ENCODE peak calls at places on chromosome 3, in nine cellular contexts. L is activated naive CD8-positive, alpha-beta T cell treated with anti-CD3 and anti-CD28 coated beads for 36 hours; Y is cerebellar cortex; C is left colon; W is stimulated activated CD4-positive, alpha-beta T cell treated with anti-CD3 and anti-CD28 coated beads, Interleukin-1b, Interleukin-23, amount 100 ng/mL, for 48 hours; J is left ventricle myocardium inferior; A is AG08396; B is naive thymus-derived CD4-positive, alpha-beta T cell; N is cardiac muscle cell. E is an unnamed sample.
A peak's percentile ranks its signal among the peaks of the same experiment; 100 is the strongest.

GRCh38 chr3:38473229-38473628 is 19.5 kb downstream of the ACVR2B start:
- DNase-seq in L (no peak), Y (no peak), C (no peak), W (no peak), J (no peak), A (no peak), B (no peak), N (no peak), E (no peak)

GRCh38 chr3:151093905-151094304 is 8.4 kb downstream of the MED12L start:
- DNase-seq in L (no peak), Y (no peak), C (no peak), W (no peak), J (no peak), A (no peak), B (no peak), N (no peak), E (peak; percentile 13)

GRCh38 chr3:37144806-37145205 is 29.6 kb downstream of the LRRFIP2 start:
- DNase-seq in L (no peak), Y (no peak), C (no peak), W (no peak), J (no peak), A (no peak), B (no peak), N (no peak), E (no peak)

GRCh38 chr3:197736010-197736490 is 654 bp downstream of the RUBCN start:
- DNase-seq in L (peak; percentile 53), Y (no peak), C (peak; percentile 34), W (peak; percentile 59), J (no peak), A (peak; percentile 51), B (peak; percentile 32), N (no peak), E (peak; percentile 45)

GRCh38 chr3:123110953-123111615 is 44.3 kb downstream of the PDIA5 start:
- DNase-seq in L (no peak), Y (peak; percentile 55), C (no peak), W (no peak), J (no peak), A (no peak), B (no peak), N (no peak), E (no peak)

GRCh38 chr3:37981348-37981664 is 9.3 kb upstream of the VILL start:
- DNase-seq in L (no peak), Y (no peak), C (no peak), W (no peak), J (no peak), A (no peak), B (no peak), N (no peak), E (no peak)

GRCh38 chr3:117630885-117631284 is 921.3 kb downstream of the TUSC7 start:
- DNase-seq in L (no peak), Y (no peak), C (no peak), W (no peak), J (no peak), A (no peak), B (no peak), N (no peak), E (no peak)

GRCh38 chr3:76657909-76658308 is 382.0 kb upstream of the ROBO2 start:
- DNase-seq in L (no peak), Y (no peak), C (no peak), W (no peak), J (no peak), A (no peak), B (no peak), N (no peak), E (no peak)

GRCh38 chr3:129282727-129283327 is 4.2 kb downstream of the HMCES start:
- DNase-seq in L (peak; percentile 36), Y (no peak), C (no peak), W (peak; percentile 12), J (no peak), A (peak; percentile 41), B (no peak), N (peak; percentile 56), E (no peak)

GRCh38 chr3:107660316-107660976 is 137.7 kb downstream of the BBX start:
- DNase-seq in L (no peak), Y (peak; percentile 38), C (no peak), W (no peak), J (no peak), A (no peak), B (peak; percentile 39), N (peak; percentile 76), E (no peak)

GRCh38 chr3:42660898-42661297 is 7.4 kb downstream of the ZBTB47 start:
- DNase-seq in L (no peak), Y (no peak), C (no peak), W (no peak), J (no peak), A (peak; percentile 16), B (no peak), N (no peak), E (peak; percentile 13)

GRCh38 chr3:108106031-108106430 is 15.2 kb upstream of the CD47 start:
- DNase-seq in L (no peak), Y (no peak), C (no peak), W (no peak), J (no peak), A (no peak), B (no peak), N (no peak), E (no peak)

E was measured in T47D.